ENCODE peak calls at places on chromosomes 3 and 15, in eight cellular contexts. N is adrenal gland, A is K562, F is GM12878, S is GM23248, Y is IMR-90, J is neuronal stem cell, O is left lung. V is an unnamed sample. For H3K4me1 and H3K9me3, the result is how much of the 10 kb centered on the place peaks cover.

GRCh38 chr3:116940719-116941118 is 231.1 kb downstream of the TUSC7 start:
- DNase-seq in N (no peak), A (no peak), F (no peak), S (no peak), Y (no peak), J (no peak), O (no peak), V (no peak)

GRCh38 chr15:60438626-60439025 is 40.3 kb downstream of the ICE2 start:
- DNase-seq in N (no peak), A (no peak), F (no peak), S (no peak), Y (no peak), J (no peak), O (no peak), V (no peak)

GRCh38 chr3:143035466-143036214 is 34.3 kb downstream of the U2SURP start:
- DNase-seq in N (no peak), A (no peak), F (no peak), S (peak), Y (peak), J (no peak), O (no peak), V (no peak)

GRCh38 chr15:99726333-99726732 is 6.9 kb downstream of the LYSMD4 start:
- DNase-seq in N (no peak), A (no peak), F (no peak), S (no peak), Y (no peak), J (no peak), O (no peak), V (no peak)

GRCh38 chr15:68620721-68621528 is 42.1 kb downstream of the CORO2B start:
- DNase-seq in N (peak), A (no peak), F (no peak), S (peak), Y (peak), J (no peak), O (no peak), V (peak)

GRCh38 chr15:98943609-98944111 is 63.9 kb downstream of the PGPEP1L start:
- DNase-seq in N (peak), A (no peak), F (no peak), S (peak), Y (peak), J (no peak), O (no peak), V (peak)

GRCh38 chr3:177281292-177281942 is 84.1 kb upstream of the TBL1XR1 start:
- DNase-seq in N (no peak), A (peak), F (no peak), S (no peak), Y (no peak), J (no peak), O (no peak), V (no peak)

GRCh38 chr3:182886497-182886896 is 93.2 kb downstream of the ATP11B start:
- DNase-seq in N (no peak), A (no peak), F (no peak), S (peak), Y (peak), J (no peak), O (no peak), V (no peak)

GRCh38 chr15:27412413-27412812 is 441.4 kb downstream of the GABRG3 start:
- DNase-seq in N (no peak), A (no peak), F (no peak), S (no peak), Y (no peak), J (no peak), O (no peak), V (no peak)

GRCh38 chr15:78338756-78339155 is 1.4 kb upstream of the CRABP1 start:
- DNase-seq in N (no peak), A (no peak), F (no peak), S (no peak), Y (no peak), J (no peak), O (no peak), V (no peak)

GRCh38 chr3:195450731-195451229 is 8.0 kb upstream of the ACAP2 start:
- DNase-seq in N (peak), A (no peak), F (no peak), S (peak), Y (peak), J (no peak), O (no peak), V (no peak)

GRCh38 chr15:90864507-90864906 is 3.9 kb upstream of the FURIN start:
- DNase-seq in N (no peak), A (peak), F (no peak), S (no peak), Y (no peak), J (no peak), O (no peak), V (peak)

GRCh38 chr3:72821170-72821781 is 27.0 kb downstream of the SHQ1 start:
- DNase-seq in N (peak), A (no peak), F (no peak), S (no peak), Y (peak), J (no peak), O (no peak), V (peak)

GRCh38 chr15:64430000-64430735 is 30.2 kb upstream of the ZNF609 start:
- DNase-seq in N (peak), A (peak), F (peak), S (peak), Y (peak), J (peak), O (no peak), V (peak)

GRCh38 chr3:127865941-127866340 is 43.6 kb upstream of the MGLL start:
- DNase-seq in N (no peak), A (no peak), F (no peak), S (peak), Y (peak), J (no peak), O (no peak), V (no peak)

GRCh38 chr3:52123106-52123708 is 31.0 kb downstream of the POC1A start:
- DNase-seq in N (peak), A (peak), F (no peak), S (peak), Y (peak), J (peak), O (peak), V (peak)

GRCh38 chr3:154540950-154541604 is 111.1 kb upstream of the GPR149 start:
- DNase-seq in N (no peak), A (no peak), F (no peak), S (peak), Y (no peak), J (no peak), O (no peak), V (no peak)

GRCh38 chr3:196740476-196741400 is 1.1 kb downstream of the PAK2 start:
- DNase-seq in N (peak), A (peak), F (no peak), S (peak), Y (peak), J (peak), O (no peak), V (peak)

GRCh38 chr3:42906085-42906904 is at the start of gene ZNF662:
- DNase-seq in N (peak), A (no peak), F (no peak), S (peak), Y (no peak), J (no peak), O (peak), V (peak)

GRCh38 chr3:114272271-114272670 is 21.6 kb upstream of the TIGIT start:
- DNase-seq in N (no peak), A (no peak), F (no peak), S (no peak), Y (no peak), J (no peak), O (no peak), V (no peak)

GRCh38 chr3:122398920-122399319 is 14.9 kb downstream of the FAM162A start:
- DNase-seq in N (no peak), A (no peak), F (no peak), S (no peak), Y (no peak), J (no peak), O (no peak), V (no peak)

GRCh38 chr3:81463761-81464160 is 297.7 kb downstream of the GBE1 start:
- DNase-seq in N (no peak), A (no peak), F (no peak), S (peak), Y (no peak), J (no peak), O (no peak), V (no peak)

GRCh38 chr15:31483053-31483923 is 156.7 kb downstream of the KLF13 start:
- DNase-seq in N (peak), A (no peak), F (no peak), S (peak), Y (no peak), J (no peak), O (no peak), V (no peak)

GRCh38 chr15:90266485-90266884 is 1.0 kb downstream of the NGRN start:
- DNase-seq in N (no peak), A (peak), F (no peak), S (peak), Y (peak), J (no peak), O (no peak), V (no peak)

GRCh38 chr3:146390006-146390772 is 79.2 kb downstream of the PLSCR2 start:
- DNase-seq in N (no peak), A (no peak), F (no peak), S (no peak), Y (no peak), J (no peak), O (no peak), V (no peak)

GRCh38 chr3:19107719-19108118 is 40.6 kb upstream of the KCNH8 start:
- DNase-seq in N (no peak), A (no peak), F (no peak), S (no peak), Y (no peak), J (no peak), O (no peak), V (peak)

GRCh38 chr15:45126535-45127158 is 3.0 kb downstream of the DUOXA1 start:
- DNase-seq in N (no peak), A (peak), F (no peak), S (peak), Y (peak), J (no peak), O (no peak), V (no peak)

GRCh38 chr3:37944243-37944955 is 46.2 kb upstream of the VILL start:
- DNase-seq in N (no peak), A (no peak), F (no peak), S (no peak), Y (no peak), J (no peak), O (no peak), V (no peak)

GRCh38 chr3:37943631-37944242 is 46.8 kb upstream of the VILL start:
- DNase-seq in N (no peak), A (no peak), F (no peak), S (no peak), Y (no peak), J (no peak), O (no peak), V (no peak)

GRCh38 chr3:37946531-37946889 is 44.1 kb upstream of the VILL start:
- DNase-seq in N (no peak), A (no peak), F (no peak), S (no peak), Y (no peak), J (no peak), O (no peak), V (no peak)

GRCh38 chr3:37945407-37945802 is 45.2 kb upstream of the VILL start:
- DNase-seq in N (no peak), A (no peak), F (no peak), S (no peak), Y (no peak), J (no peak), O (no peak), V (no peak)

GRCh38 chr3:37945803-37946530 is 44.6 kb upstream of the VILL start:
- DNase-seq in N (no peak), A (no peak), F (no peak), S (peak), Y (peak), J (no peak), O (peak), V (peak)
- H3K4me1 ChIP-seq in N (under half), A (under half), F (under half), S (under half), Y (under half), J (under half), O (under half), V (under half)

DNA sequence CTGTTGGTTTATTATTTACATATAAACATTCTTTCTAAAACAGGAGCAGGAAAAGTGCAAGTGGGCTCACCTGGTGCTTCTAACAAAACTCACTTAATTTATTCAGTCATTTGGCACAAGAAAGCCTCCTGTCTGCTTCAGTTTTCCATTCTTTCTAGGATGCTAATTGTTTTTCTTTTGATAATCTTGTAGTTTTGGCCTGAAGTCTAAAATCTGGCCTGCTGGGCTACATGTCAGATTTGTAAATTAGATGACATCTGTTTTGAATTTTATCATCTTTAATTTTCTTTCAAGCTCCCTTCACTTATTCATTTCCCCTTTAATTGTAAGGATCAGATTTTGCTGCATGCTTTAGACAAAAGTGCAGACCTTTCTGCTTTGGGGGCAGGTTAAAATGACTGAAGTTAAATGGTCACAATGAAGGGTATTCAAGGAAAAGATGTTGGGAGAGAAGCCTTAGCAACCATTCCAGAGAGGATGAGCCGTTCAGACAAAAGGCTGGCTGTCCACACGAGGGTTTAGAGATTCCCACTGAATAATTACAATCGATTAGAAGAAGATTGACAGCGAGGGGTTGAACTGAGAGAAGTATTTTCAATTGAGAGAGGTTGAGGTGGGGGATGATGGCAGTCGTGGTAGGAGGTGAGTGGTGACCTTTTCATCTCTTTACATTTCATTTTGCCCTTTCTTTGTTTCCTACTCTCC is 59.9 kb upstream of the PTX3 start:
- DNase-seq in N (no peak), A (no peak), F (no peak), S (no peak), Y (no peak), J (peak), O (no peak), V (no peak)
- H3K27ac ChIP-seq in N (no peak), A (no peak), F (no peak), S (no peak), Y (no peak), J (peak), O (no peak), V (no peak)

GRCh38 chr15:47862402-47862801 is 145.1 kb downstream of the SEMA6D start:
- DNase-seq in N (no peak), A (no peak), F (peak), S (no peak), Y (no peak), J (no peak), O (no peak), V (no peak)

GRCh38 chr15:47856071-47856470 is 138.8 kb downstream of the SEMA6D start:
- DNase-seq in N (no peak), A (no peak), F (no peak), S (no peak), Y (no peak), J (no peak), O (no peak), V (no peak)

GRCh38 chr15:47857384-47858168 is 140.3 kb downstream of the SEMA6D start:
- DNase-seq in N (no peak), A (no peak), F (peak), S (no peak), Y (no peak), J (no peak), O (no peak), V (no peak)

DNA sequence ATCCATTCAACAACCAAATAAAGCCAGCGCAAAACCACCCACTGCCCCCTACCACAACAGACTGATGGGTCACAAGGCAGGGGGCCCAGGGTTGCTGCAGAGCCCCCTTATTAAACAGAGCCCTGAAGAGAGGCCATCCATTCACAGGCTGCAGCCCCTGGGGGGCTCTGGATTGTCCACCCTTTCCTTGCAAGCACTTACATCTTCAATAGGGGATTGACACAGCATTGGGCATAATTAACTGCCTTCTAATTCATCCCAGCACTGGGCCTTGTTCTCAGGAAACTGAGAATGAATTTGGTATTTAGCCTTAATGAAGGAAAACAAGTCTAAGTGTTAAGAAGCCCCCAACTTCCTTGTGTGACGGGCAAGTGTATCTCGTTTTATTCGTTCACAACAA is 143.9 kb downstream of the SEMA6D start:
- DNase-seq in N (no peak), A (no peak), F (no peak), S (no peak), Y (no peak), J (peak), O (no peak), V (no peak)
- H3K9me3 ChIP-seq in N (under half), A (under half), F (under half), S (under half), Y (under half), J (under half), O (under half), V (under half)

GRCh38 chr15:85579957-85580694 is 199.7 kb downstream of the AKAP13 start:
- DNase-seq in N (peak), A (no peak), F (no peak), S (peak), Y (no peak), J (no peak), O (no peak), V (peak)
- H3K4me1 ChIP-seq in N (half or more), A (under half), F (half or more), S (under half), Y (under half), J (under half), O (half or more), V (under half)

GRCh38 chr15:73685561-73685960 is 1.4 kb downstream of the CD276 start:
- DNase-seq in N (no peak), A (no peak), F (no peak), S (peak), Y (peak), J (no peak), O (no peak), V (no peak)
- H3K27ac ChIP-seq in N (peak), A (no peak), F (no peak), S (peak), Y (peak), J (no peak), O (no peak), V (peak)

GRCh38 chr15:79635897-79636596 is 203.9 kb downstream of the MINAR1 start:
- DNase-seq in N (no peak), A (no peak), F (no peak), S (peak), Y (peak), J (no peak), O (no peak), V (no peak)

GRCh38 chr15:79644091-79644490 is 212.0 kb downstream of the MINAR1 start:
- DNase-seq in N (no peak), A (no peak), F (no peak), S (peak), Y (peak), J (no peak), O (no peak), V (no peak)

GRCh38 chr15:79641841-79642240 is 209.7 kb downstream of the MINAR1 start:
- DNase-seq in N (no peak), A (no peak), F (no peak), S (peak), Y (no peak), J (no peak), O (no peak), V (no peak)

GRCh38 chr15:79643393-79643792 is 211.3 kb downstream of the MINAR1 start:
- DNase-seq in N (no peak), A (no peak), F (no peak), S (no peak), Y (no peak), J (no peak), O (no peak), V (no peak)

DNA sequence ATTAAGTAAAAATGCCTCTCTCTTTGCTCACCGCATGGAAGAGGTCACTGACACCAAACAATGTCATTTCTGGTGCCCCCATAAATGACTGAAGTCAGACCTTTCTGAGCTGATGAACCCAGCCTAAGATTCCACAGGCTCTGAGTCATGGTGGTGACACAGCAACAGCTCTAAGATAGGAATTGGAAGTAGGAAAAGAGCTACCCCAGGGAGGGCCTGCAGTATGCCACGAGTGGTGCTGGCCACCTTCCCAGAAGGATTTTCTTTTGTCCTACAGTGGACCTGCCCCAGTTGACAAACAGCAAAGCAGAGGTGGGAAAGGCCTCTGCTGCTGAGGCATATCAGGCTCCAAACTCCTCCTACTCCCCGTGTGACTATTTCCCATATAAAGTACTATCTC is 208.1 kb downstream of the MINAR1 start:
- DNase-seq in N (peak), A (no peak), F (no peak), S (peak), Y (peak), J (no peak), O (no peak), V (no peak)
- H3K9me3 ChIP-seq in N (under half), A (under half), F (under half), S (under half), Y (under half), J (under half), O (under half), V (under half)

DNA sequence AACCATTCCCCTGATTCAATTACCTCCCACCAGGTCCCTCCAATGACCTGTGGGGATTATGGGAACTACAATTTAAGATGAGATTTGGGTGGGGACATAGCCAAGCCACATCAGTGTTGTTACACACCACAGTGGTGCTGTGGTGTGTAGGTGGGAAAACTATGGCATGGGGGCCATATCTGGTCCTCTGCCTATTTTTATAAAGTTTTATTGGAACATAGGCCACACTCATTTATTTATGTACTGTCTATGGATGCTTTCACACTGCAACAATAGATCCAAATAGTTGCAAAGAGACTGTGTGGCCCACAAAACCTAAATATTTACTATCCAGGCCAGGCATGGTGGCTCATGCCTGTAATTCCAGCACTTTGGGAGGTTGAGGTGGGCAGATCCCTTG is 46.4 kb downstream of the FLNB start:
- DNase-seq in N (no peak), A (no peak), F (no peak), S (no peak), Y (no peak), J (no peak), O (no peak), V (no peak)
- H3K4me1 ChIP-seq in N (half or more), A (under half), F (under half), S (half or more), Y (under half), J (under half), O (under half), V (under half)

V was measured in right cardiac atrium.